ENCODE peak calls at places on chromosomes 5 and 9, in nine cellular contexts. W is HCT116, V is SK-N-SH, S is astrocyte, K is left ventricle myocardium inferior, I is right atrium auricular region, L is upper lobe of right lung, T is gastrocnemius medialis, M is ovary. X is an unnamed sample.

GRCh38 chr9:17635115-17635890 is 56.4 kb downstream of the SH3GL2 start:
- DNase-seq in W (no peak), V (no peak), S (no peak), K (no peak), I (no peak), L (no peak), T (no peak), M (no peak), X (no peak)

GRCh38 chr9:113454914-113455761 is 8.4 kb upstream of the RGS3 start:
- DNase-seq in W (peak; percentile 16), V (no peak), S (peak; percentile 97), K (peak; percentile 48), I (peak; percentile 77), L (no peak), T (peak; percentile 34), M (peak; percentile 46), X (peak; percentile 52)

GRCh38 chr5:78669331-78669730 is 20.8 kb upstream of the LHFPL2 start:
- DNase-seq in W (no peak), V (no peak), S (no peak), K (no peak), I (no peak), L (no peak), T (no peak), M (no peak), X (no peak)

GRCh38 chr9:126471084-126471611 is 142.6 kb upstream of the LMX1B start:
- DNase-seq in W (no peak), V (no peak), S (peak; percentile 51), K (peak; percentile 67), I (peak; percentile 77), L (peak; percentile 82), T (peak; percentile 70), M (peak; percentile 44), X (peak; percentile 84)

GRCh38 chr5:158051036-158051435 is 192.1 kb upstream of the CLINT1 start:
- DNase-seq in W (no peak), V (no peak), S (peak; percentile 44), K (no peak), I (no peak), L (no peak), T (no peak), M (no peak), X (no peak)

GRCh38 chr9:130834371-130835311 is at the start of gene ABL1:
- DNase-seq in W (peak; percentile 49), V (peak; percentile 93), S (peak; percentile 84), K (peak; percentile 76), I (peak; percentile 88), L (peak; percentile 89), T (peak; percentile 63), M (peak; percentile 81), X (peak; percentile 77)

GRCh38 chr9:34744295-34745221 is 34.6 kb upstream of the CCL21 start:
- DNase-seq in W (peak; percentile 35), V (no peak), S (peak; percentile 41), K (peak; percentile 40), I (no peak), L (no peak), T (peak; percentile 24), M (peak; percentile 22), X (no peak)

GRCh38 chr9:105198763-105199339 is 45.6 kb upstream of the SLC44A1 start:
- DNase-seq in W (no peak), V (no peak), S (no peak), K (no peak), I (no peak), L (no peak), T (no peak), M (no peak), X (no peak)

GRCh38 chr5:157670662-157671591 is at the start of gene C5orf52:
- DNase-seq in W (no peak), V (peak; percentile 78), S (peak; percentile 25), K (peak; percentile 18), I (peak; percentile 55), L (no peak), T (no peak), M (peak; percentile 43), X (no peak)

GRCh38 chr9:71904076-71904475 is 6.9 kb downstream of the ABHD17B start:
- DNase-seq in W (no peak), V (no peak), S (no peak), K (no peak), I (no peak), L (no peak), T (no peak), M (no peak), X (no peak)

GRCh38 chr9:36625006-36625600 is 52.4 kb downstream of the MELK start:
- DNase-seq in W (peak; percentile 7), V (no peak), S (peak; percentile 80), K (peak; percentile 33), I (peak; percentile 72), L (no peak), T (peak; percentile 26), M (peak; percentile 75), X (peak; percentile 51)

GRCh38 chr9:129400001-129400970 is 220.6 kb downstream of the C9orf50 start:
- DNase-seq in W (no peak), V (peak; percentile 11), S (no peak), K (peak; percentile 13), I (no peak), L (peak; percentile 51), T (no peak), M (peak; percentile 40), X (no peak)

GRCh38 chr9:101877439-101877838 is 139.0 kb upstream of the GRIN3A start:
- DNase-seq in W (no peak), V (no peak), S (no peak), K (no peak), I (no peak), L (no peak), T (no peak), M (no peak), X (no peak)

GRCh38 chr5:95812100-95812472 is 10.4 kb downstream of the GLRX start:
- DNase-seq in W (no peak), V (peak; percentile 35), S (no peak), K (no peak), I (peak; percentile 59), L (no peak), T (no peak), M (no peak), X (no peak)

GRCh38 chr9:28735943-28736342 is 1162.7 kb upstream of the C9orf72 start:
- DNase-seq in W (no peak), V (no peak), S (no peak), K (no peak), I (no peak), L (no peak), T (no peak), M (no peak), X (no peak)

GRCh38 chr5:143132739-143133138 is 270.7 kb downstream of the NR3C1 start:
- DNase-seq in W (no peak), V (no peak), S (no peak), K (no peak), I (no peak), L (no peak), T (no peak), M (no peak), X (no peak)

GRCh38 chr5:143134269-143134668 is 269.2 kb downstream of the NR3C1 start:
- DNase-seq in W (no peak), V (no peak), S (peak; percentile 39), K (no peak), I (no peak), L (no peak), T (no peak), M (no peak), X (no peak)

GRCh38 chr5:143133721-143134120 is 269.8 kb downstream of the NR3C1 start:
- DNase-seq in W (no peak), V (no peak), S (peak; percentile 66), K (no peak), I (no peak), L (no peak), T (peak; percentile 89), M (no peak), X (no peak)

GRCh38 chr5:143135832-143136551 is 267.5 kb downstream of the NR3C1 start:
- DNase-seq in W (no peak), V (no peak), S (peak; percentile 55), K (peak; percentile 44), I (no peak), L (no peak), T (peak; percentile 94), M (no peak), X (no peak)

DNA sequence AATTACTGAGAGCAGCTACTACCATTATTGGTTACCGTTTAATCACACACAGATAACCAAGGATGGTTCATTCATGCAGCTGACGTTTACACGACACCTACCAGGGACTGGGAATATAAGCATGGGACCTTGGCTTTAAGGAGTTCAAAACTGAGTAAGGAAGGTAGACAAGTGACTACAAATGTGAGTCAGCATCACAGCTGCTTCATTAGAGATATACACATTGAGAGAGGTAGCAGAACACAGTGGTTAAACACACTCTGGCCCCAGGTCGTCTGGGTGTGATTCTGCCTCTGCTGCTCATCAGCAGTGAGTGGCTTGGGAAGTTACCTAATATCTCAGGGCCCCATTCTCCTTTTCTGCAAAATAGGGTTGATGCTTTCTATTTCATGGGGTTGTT is 268.6 kb downstream of the NR3C1 start:
- DNase-seq in W (no peak), V (no peak), S (no peak), K (no peak), I (no peak), L (no peak), T (no peak), M (no peak), X (no peak)
- H3K4me1 ChIP-seq in W (no peaks in the 10 kb centered on the region), V (peaks cover 7% of the 10 kb centered on the region), S (peaks cover 3% of the 10 kb centered on the region), K (peaks cover 87% of the 10 kb centered on the region), I (no peaks in the 10 kb centered on the region), L (peaks cover 22% of the 10 kb centered on the region), T (peaks cover 92% of the 10 kb centered on the region), M (peaks cover 7% of the 10 kb centered on the region), X (no peaks in the 10 kb centered on the region)

DNA sequence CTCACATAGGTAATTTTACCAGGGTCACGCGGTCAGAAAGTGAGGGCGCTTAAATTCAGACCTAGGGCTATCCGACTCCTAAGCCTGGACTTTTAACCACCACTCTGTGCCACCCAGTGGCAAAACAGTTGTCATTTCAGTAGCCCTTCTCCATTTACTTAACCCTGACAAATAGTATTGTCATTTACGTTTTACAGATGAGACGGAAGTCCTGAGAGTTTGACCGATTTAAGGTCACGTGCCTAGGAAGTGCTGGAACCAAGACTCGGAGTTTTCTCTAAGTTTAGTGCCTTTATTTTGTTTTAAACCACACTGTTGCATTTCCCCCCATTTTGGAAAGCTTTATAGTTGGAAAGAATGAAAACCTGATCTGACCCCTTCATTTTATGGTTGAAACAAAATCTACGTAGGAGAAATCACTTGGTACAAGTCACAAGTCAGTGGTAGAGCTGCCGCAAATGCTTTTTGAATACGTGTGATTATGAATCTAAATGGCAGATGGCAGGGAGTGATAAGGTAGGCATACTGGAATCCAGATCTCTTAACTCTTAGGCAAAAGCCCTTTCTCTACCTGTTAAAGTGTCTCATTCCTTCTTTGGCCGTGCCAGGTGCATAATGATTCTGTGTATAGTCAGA is 701 bp downstream of the MRRF start:
- DNase-seq in W (peak; percentile 18), V (no peak), S (no peak), K (no peak), I (no peak), L (no peak), T (no peak), M (no peak), X (no peak)
- TF ChIP-seq CTCF in W (no peak), V (no peak), S (no peak), K (no peak), I (no peak), L (no peak), T (no peak), M (no peak), X (no peak)

GRCh38 chr9:38058452-38059232 is 10.4 kb downstream of the SHB start:
- DNase-seq in W (no peak), V (no peak), S (no peak), K (no peak), I (no peak), L (no peak), T (no peak), M (no peak), X (no peak)
- H3K4me1 ChIP-seq in W (peaks cover 22% of the 10 kb centered on the region), V (peaks cover 51% of the 10 kb centered on the region), S (peaks cover 64% of the 10 kb centered on the region), K (peaks cover 98% of the 10 kb centered on the region), I (peaks cover 3% of the 10 kb centered on the region), L (peaks cover 34% of the 10 kb centered on the region), T (peaks cover 22% of the 10 kb centered on the region), M (no peaks in the 10 kb centered on the region), X (peaks cover 57% of the 10 kb centered on the region)

GRCh38 chr5:140169410-140169809 is 5.6 kb upstream of the CYSTM1 start:
- DNase-seq in W (no peak), V (no peak), S (no peak), K (no peak), I (no peak), L (no peak), T (no peak), M (no peak), X (no peak)
- TF ChIP-seq CTCF in W (peak; percentile 21), V (peak; percentile 29), S (no peak), K (peak; percentile 48), I (no peak), L (peak; percentile 10), T (no peak), M (no peak), X (no peak)

X was measured in tibial artery.